ENCODE peak calls at places on chromosomes 12 and 14, in four cellular contexts. One of them, this sample, is unnamed.

GRCh38 chr12:57238854-57239554 is 9.5 kb downstream of the SHMT2 start:
- DNase-seq in GM19239: peak
- DNase-seq in stimulated activated CD4-positive, alpha-beta T cell treated with anti-CD3 and anti-CD28 coated beads, Interleukin-4, amount 100 ng/mL, for 24 hours: peak
- DNase-seq in naive thymus-derived CD4-positive, alpha-beta T cell: peak
- DNase-seq in this sample: peak

GRCh38 chr14:34252227-34252626 is 209.8 kb downstream of the SPTSSA start:
- DNase-seq in stimulated activated CD4-positive, alpha-beta T cell treated with anti-CD3 and anti-CD28 coated beads, Interleukin-4, amount 100 ng/mL, for 24 hours: no peak
- DNase-seq in GM19239: no peak
- DNase-seq in naive thymus-derived CD4-positive, alpha-beta T cell: no peak
- DNase-seq in this sample: no peak

GRCh38 chr14:31933716-31934115 is 143.4 kb upstream of the ARHGAP5 start:
- DNase-seq in stimulated activated CD4-positive, alpha-beta T cell treated with anti-CD3 and anti-CD28 coated beads, Interleukin-4, amount 100 ng/mL, for 24 hours: no peak
- DNase-seq in GM19239: no peak
- DNase-seq in naive thymus-derived CD4-positive, alpha-beta T cell: no peak
- DNase-seq in this sample: no peak

GRCh38 chr12:57216014-57216891 is at the start of gene NXPH4:
- DNase-seq in stimulated activated CD4-positive, alpha-beta T cell treated with anti-CD3 and anti-CD28 coated beads, Interleukin-4, amount 100 ng/mL, for 24 hours: peak
- DNase-seq in naive thymus-derived CD4-positive, alpha-beta T cell: no peak
- DNase-seq in GM19239: peak
- DNase-seq in this sample: no peak

GRCh38 chr14:97198813-97199212 is 401.6 kb downstream of the VRK1 start:
- DNase-seq in GM19239: no peak
- DNase-seq in stimulated activated CD4-positive, alpha-beta T cell treated with anti-CD3 and anti-CD28 coated beads, Interleukin-4, amount 100 ng/mL, for 24 hours: no peak
- DNase-seq in naive thymus-derived CD4-positive, alpha-beta T cell: no peak
- DNase-seq in this sample: no peak

GRCh38 chr12:31325524-31325875 is 450 bp downstream of the SINHCAF start:
- DNase-seq in stimulated activated CD4-positive, alpha-beta T cell treated with anti-CD3 and anti-CD28 coated beads, Interleukin-4, amount 100 ng/mL, for 24 hours: peak
- DNase-seq in GM19239: no peak
- DNase-seq in naive thymus-derived CD4-positive, alpha-beta T cell: no peak
- DNase-seq in this sample: no peak

GRCh38 chr12:15839682-15840081 is 42.5 kb upstream of the STRAP start:
- DNase-seq in GM19239: no peak
- DNase-seq in stimulated activated CD4-positive, alpha-beta T cell treated with anti-CD3 and anti-CD28 coated beads, Interleukin-4, amount 100 ng/mL, for 24 hours: no peak
- DNase-seq in naive thymus-derived CD4-positive, alpha-beta T cell: no peak
- DNase-seq in this sample: no peak

GRCh38 chr14:76647699-76648298 is 113.5 kb upstream of the VASH1 start:
- DNase-seq in GM19239: peak
- DNase-seq in naive thymus-derived CD4-positive, alpha-beta T cell: peak
- DNase-seq in stimulated activated CD4-positive, alpha-beta T cell treated with anti-CD3 and anti-CD28 coated beads, Interleukin-4, amount 100 ng/mL, for 24 hours: peak
- DNase-seq in this sample: peak